ENCODE peak calls at places on chromosomes 12 and 14, in five cellular contexts. M is naive thymus-derived CD4-positive, alpha-beta T cell; E is GM20000; V is foreskin fibroblast; A is mucosa of gallbladder. L is an unnamed sample.
A peak's percentile ranks its signal among the peaks of the same experiment; 100 is the strongest.

GRCh38 chr14:74647834-74648361 is 35.9 kb upstream of the LTBP2 start:
- DNase-seq in M (no peak), E (no peak), V (peak; percentile 49), A (no peak), L (no peak)

GRCh38 chr12:54935235-54935951 is 49.2 kb downstream of the TESPA1 start:
- DNase-seq in M (no peak), E (peak; percentile 77), V (peak; percentile 86), A (no peak), L (peak; percentile 76)

GRCh38 chr12:38392584-38393144 is 76.1 kb downstream of the ALG10B start:
- DNase-seq in M (no peak), E (no peak), V (peak; percentile 3), A (no peak), L (peak; percentile 82)

GRCh38 chr14:92850492-92850891 is 56.4 kb downstream of the GOLGA5 start:
- DNase-seq in M (no peak), E (no peak), V (peak; percentile 52), A (no peak), L (no peak)

GRCh38 chr12:44465139-44465538 is 411.0 kb downstream of the NELL2 start:
- DNase-seq in M (no peak), E (no peak), V (peak; percentile 1), A (no peak), L (no peak)

GRCh38 chr12:26845057-26845666 is 12.2 kb upstream of the ITPR2 start:
- DNase-seq in M (no peak), E (no peak), V (peak; percentile 72), A (peak; percentile 42), L (no peak)

GRCh38 chr12:92363295-92364146 is 217.9 kb upstream of the BTG1 start:
- DNase-seq in M (no peak), E (peak; percentile 57), V (peak; percentile 67), A (peak; percentile 56), L (no peak)

GRCh38 chr12:127293507-127294310 is 973.3 kb upstream of the TMEM132C start:
- DNase-seq in M (peak; percentile 11), E (no peak), V (peak; percentile 89), A (peak; percentile 68), L (no peak)

GRCh38 chr12:22728989-22729388 is 104.0 kb downstream of the ETNK1 start:
- DNase-seq in M (no peak), E (no peak), V (no peak), A (no peak), L (no peak)

GRCh38 chr14:77148510-77149231 is 7.1 kb upstream of the ZDHHC22 start:
- DNase-seq in M (no peak), E (no peak), V (no peak), A (no peak), L (no peak)

GRCh38 chr12:77630341-77630740 is 200.4 kb upstream of the NAV3 start:
- DNase-seq in M (no peak), E (no peak), V (no peak), A (no peak), L (no peak)

GRCh38 chr12:25025260-25025659 is 76.4 kb upstream of the BCAT1 start:
- DNase-seq in M (no peak), E (no peak), V (no peak), A (no peak), L (no peak)

GRCh38 chr14:80385340-80385739 is 174.0 kb upstream of the DIO2 start:
- DNase-seq in M (no peak), E (no peak), V (no peak), A (no peak), L (no peak)

GRCh38 chr12:23556661-23557060 is 392.8 kb downstream of the SOX5 start:
- DNase-seq in M (no peak), E (no peak), V (no peak), A (no peak), L (no peak)

L was measured in HS-5.